ENCODE peak calls at places on chromosomes 4 and X, in ten cellular contexts. C is GM12864, V is dorsolateral prefrontal cortex, Q is HL-60, T is AG09309, U is cardiac muscle cell, F is BJ, W is tibial artery, L is AG10803, X is foreskin fibroblast. S is an unnamed sample.

GRCh38 chrX:46757052-46757451 is 1.9 kb downstream of the SLC9A7 start:
- DNase-seq in W (no peak), U (no peak), Q (no peak), C (no peak), F (no peak), L (no peak), X (no peak), V (no peak), T (no peak), S (no peak)

GRCh38 chr4:160423879-160424451 is 1321.1 kb downstream of the RAPGEF2 start:
- DNase-seq in W (no peak), C (no peak), F (no peak), L (no peak), U (no peak), Q (no peak), X (no peak), T (no peak), V (no peak), S (peak; percentile 13)

GRCh38 chrX:148609766-148610698 is 109.6 kb downstream of the AFF2 start:
- DNase-seq in W (no peak), F (no peak), L (no peak), V (no peak), X (no peak), Q (peak; percentile 58), U (peak; percentile 63), T (no peak), C (no peak), S (no peak)

GRCh38 chrX:76815754-76816153 is 388.2 kb downstream of the MAGEE1 start:
- DNase-seq in L (no peak), U (no peak), C (no peak), X (no peak), Q (no peak), V (no peak), T (no peak), F (no peak), W (no peak), S (no peak)

GRCh38 chr4:99885063-99885664 is 9.1 kb downstream of the LAMTOR3 start:
- DNase-seq in V (no peak), X (no peak), W (no peak), U (peak; percentile 51), Q (peak; percentile 32), L (peak; percentile 44), C (peak; percentile 18), F (no peak), T (no peak), S (peak; percentile 62)

GRCh38 chrX:11434607-11435006 is 141.4 kb downstream of the AMELX start:
- DNase-seq in T (no peak), F (no peak), U (no peak), Q (no peak), L (peak; percentile 34), C (no peak), W (no peak), V (no peak), X (no peak), S (no peak)

GRCh38 chr4:141580523-141580922 is 55.9 kb upstream of the IL15 start:
- DNase-seq in U (no peak), C (no peak), V (no peak), Q (no peak), X (no peak), W (no peak), T (no peak), L (no peak), F (no peak), S (peak; percentile 36)

GRCh38 chrX:16033336-16033735 is 90.0 kb upstream of the GRPR start:
- DNase-seq in Q (no peak), X (peak; percentile 49), W (no peak), F (no peak), T (peak; percentile 27), C (no peak), U (no peak), L (peak; percentile 79), V (no peak), S (peak; percentile 48)

GRCh38 chr4:95155759-95156451 is 392.9 kb downstream of the UNC5C start:
- DNase-seq in U (peak; percentile 33), T (peak; percentile 13), C (no peak), V (no peak), Q (no peak), X (no peak), W (no peak), F (no peak), L (peak; percentile 56), S (peak; percentile 70)

GRCh38 chr4:1216869-1217294 is 32.0 kb downstream of the CTBP1 start:
- DNase-seq in T (no peak), X (no peak), F (no peak), U (no peak), Q (peak; percentile 87), C (peak; percentile 51), V (no peak), W (no peak), L (no peak), S (no peak)

GRCh38 chrX:136030357-136031225 is 45.4 kb downstream of the SLC9A6 start:
- DNase-seq in Q (no peak), L (peak; percentile 92), X (peak; percentile 37), T (peak; percentile 37), C (no peak), F (no peak), U (peak; percentile 3), V (no peak), W (peak; percentile 88), S (peak; percentile 82)

GRCh38 chr4:106914223-106914622 is 121.9 kb downstream of the DKK2 start:
- DNase-seq in Q (no peak), W (no peak), T (peak; percentile 7), V (no peak), F (no peak), U (no peak), C (no peak), X (peak; percentile 20), L (peak; percentile 89), S (peak; percentile 28)

DNA sequence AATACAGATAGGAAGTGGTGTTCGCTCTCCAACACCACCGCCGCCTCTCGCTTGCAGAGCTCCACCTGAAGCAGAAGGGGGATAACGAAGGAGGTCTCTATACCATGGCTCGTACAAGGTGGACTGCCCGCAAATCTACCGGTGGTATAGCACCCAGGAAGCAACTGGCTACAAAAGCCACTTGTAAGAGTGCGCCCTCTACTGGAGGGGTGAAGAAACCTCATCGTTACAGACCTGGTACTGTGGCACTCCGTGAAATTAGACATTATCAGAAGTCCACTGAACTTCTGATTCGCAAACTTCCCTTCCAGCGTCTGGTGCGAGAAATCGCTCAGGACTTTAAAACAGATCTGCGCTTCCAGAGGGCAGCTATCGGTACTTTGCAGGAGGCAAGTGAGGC is 5.2 kb upstream of the BMP15 start:
- DNase-seq in U (no peak), T (no peak), Q (peak; percentile 32), F (no peak), V (no peak), L (no peak), C (no peak), X (no peak), W (no peak), S (peak; percentile 0)
- TF ChIP-seq CTCF in U (peak; percentile 23), T (peak; percentile 21), Q (no peak), F (no peak), V (no peak), L (peak; percentile 34), C (peak; percentile 40), X (no peak), W (no peak), S (peak; percentile 22)

GRCh38 chrX:2829469-2830246 is 928 bp downstream of the GYG2 start:
- DNase-seq in U (no peak), L (no peak), C (no peak), Q (no peak), T (no peak), F (no peak), W (no peak), V (no peak), X (no peak), S (no peak)
- H3K4me3 ChIP-seq in U (peak overlapping the region; percentile 72), L (peak overlapping the region; percentile 41), C (no peak overlapping the region), Q (no peak overlapping the region), T (peak overlapping the region; percentile 37), F (peak overlapping the region; percentile 48), W (peak overlapping the region; percentile 49), V (peak overlapping the region; percentile 48), X (peak overlapping the region; percentile 25), S (no peak overlapping the region)

DNA sequence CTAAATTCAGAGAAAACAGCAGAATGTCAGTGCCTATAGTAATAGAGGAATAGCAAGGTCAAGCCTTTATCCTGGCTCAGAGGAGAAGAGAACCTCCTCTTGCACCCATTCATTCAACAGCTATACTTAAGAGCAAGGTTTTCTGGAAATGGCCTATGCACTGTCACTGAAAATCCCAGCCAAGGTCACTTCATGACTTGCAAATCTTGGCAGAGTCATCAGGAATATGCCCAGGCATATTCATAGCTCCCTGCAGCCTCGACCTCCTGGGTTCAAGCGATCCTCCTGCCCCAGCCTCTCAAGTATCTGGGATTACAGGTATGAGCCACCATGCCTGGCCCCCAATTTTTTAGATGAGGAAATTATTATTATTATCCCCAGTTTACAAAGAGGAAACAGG is 35.8 kb upstream of the NOCT start:
- DNase-seq in F (no peak), V (no peak), W (no peak), C (no peak), X (no peak), U (no peak), Q (no peak), T (no peak), L (no peak), S (no peak)
- TF ChIP-seq CTCF in F (no peak), V (no peak), W (no peak), C (no peak), X (no peak), U (no peak), Q (no peak), T (no peak), L (no peak), S (no peak)

GRCh38 chr4:36209941-36210663 is 34.2 kb downstream of the ARAP2 start:
- DNase-seq in X (no peak), T (no peak), V (no peak), F (no peak), C (no peak), W (no peak), Q (no peak), L (no peak), U (no peak), S (no peak)

GRCh38 chr4:36207367-36207766 is 36.9 kb downstream of the ARAP2 start:
- DNase-seq in T (no peak), U (no peak), L (no peak), W (no peak), V (no peak), X (no peak), F (no peak), Q (no peak), C (no peak), S (no peak)

GRCh38 chr4:36207808-36208207 is 36.5 kb downstream of the ARAP2 start:
- DNase-seq in W (no peak), C (no peak), Q (no peak), V (no peak), F (no peak), X (no peak), T (no peak), U (no peak), L (no peak), S (no peak)

GRCh38 chr4:36206586-36206985 is 37.7 kb downstream of the ARAP2 start:
- DNase-seq in C (no peak), T (no peak), W (no peak), F (no peak), U (no peak), Q (no peak), X (no peak), L (no peak), V (no peak), S (no peak)

DNA sequence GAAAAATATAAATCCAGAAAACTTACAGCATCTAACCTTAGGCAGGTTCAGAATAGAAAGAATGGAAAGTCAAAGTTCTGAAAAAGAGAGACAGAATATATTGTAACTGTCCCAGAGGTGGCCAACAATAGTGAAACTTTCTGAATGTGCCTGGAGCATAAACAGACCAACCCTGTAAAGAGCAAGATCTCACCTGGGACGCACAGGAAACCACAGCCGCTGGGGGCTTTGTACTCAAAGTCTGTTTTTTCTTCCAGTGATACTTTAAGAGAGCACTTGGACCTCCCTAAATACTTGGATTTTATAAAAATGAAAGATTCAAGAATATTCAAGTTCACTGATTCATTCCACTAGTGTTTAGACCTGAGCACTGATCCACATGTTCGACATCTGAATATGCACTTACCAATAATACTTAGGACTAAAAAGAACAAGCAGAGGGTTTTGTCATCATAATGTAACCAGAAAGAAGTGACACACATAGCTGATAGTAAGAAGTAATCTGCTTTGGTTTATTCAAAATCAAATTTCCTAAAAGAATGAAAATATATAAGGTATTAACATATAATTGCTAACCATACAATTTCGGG is 35.3 kb downstream of the ARAP2 start:
- DNase-seq in C (no peak), U (no peak), L (no peak), X (no peak), V (no peak), T (no peak), W (no peak), Q (no peak), F (no peak), S (no peak)
- H3K4me3 ChIP-seq in C (no peak overlapping the region), U (no peak overlapping the region), L (no peak overlapping the region), X (no peak overlapping the region), V (no peak overlapping the region), T (no peak overlapping the region), W (no peak overlapping the region), Q (no peak overlapping the region), F (no peak overlapping the region), S (no peak overlapping the region)